ENCODE peak calls at places on chromosomes 12 and 14, in five cellular contexts. Z is A549; B is stimulated activated CD4-positive, alpha-beta T cell treated with anti-CD3 and anti-CD28 coated beads, Interleukin-12 subunit alpha, Interleukin-12 subunit beta, amount 100 ng/mL, for 4 hours; I is cardiac fibroblast; Q is GM23248. S is an unnamed sample.

GRCh38 chr12:47079894-47080724 is at the start of gene AMIGO2:
- DNase-seq in B (peak), Z (peak), Q (peak), I (peak), S (no peak)

GRCh38 chr14:96197163-96197852 is 7.3 kb upstream of the BDKRB2 start:
- DNase-seq in Z (no peak), Q (no peak), I (no peak), B (no peak), S (no peak)

GRCh38 chr12:10956085-10956484 is 17.0 kb upstream of the TAS2R14 start:
- DNase-seq in Z (no peak), B (no peak), I (no peak), Q (no peak), S (no peak)

GRCh38 chr12:82527165-82527780 is 159.4 kb upstream of the TMTC2 start:
- DNase-seq in Z (peak), Q (peak), I (peak), B (no peak), S (no peak)

GRCh38 chr12:131123817-131124216 is 170.1 kb downstream of the ADGRD1 start:
- DNase-seq in B (no peak), Z (no peak), I (no peak), Q (no peak), S (no peak)

GRCh38 chr14:68616255-68616902 is 176.5 kb downstream of the ZFP36L1 start:
- DNase-seq in B (no peak), Z (no peak), I (peak), Q (peak), S (no peak)

GRCh38 chr14:84442481-84442880 is 1087.5 kb upstream of the FLRT2 start:
- DNase-seq in B (no peak), Z (no peak), Q (no peak), I (peak), S (no peak)

GRCh38 chr12:46382974-46383653 is 10.5 kb upstream of the SLC38A2 start:
- DNase-seq in I (peak), Q (peak), B (peak), Z (peak), S (peak)

GRCh38 chr12:26661399-26661798 is 171.6 kb downstream of the ITPR2 start:
- DNase-seq in Z (no peak), Q (no peak), B (no peak), I (no peak), S (no peak)

GRCh38 chr14:20632831-20633771 is 8.4 kb downstream of the OR6S1 start:
- DNase-seq in Q (peak), I (peak), B (peak), Z (peak), S (peak)

GRCh38 chr12:123384318-123384993 is 524 bp downstream of the KMT5A start:
- DNase-seq in Z (no peak), Q (peak), B (no peak), I (no peak), S (peak)

GRCh38 chr12:132491761-132492378 is 1.9 kb downstream of the FBRSL1 start:
- DNase-seq in I (no peak), B (no peak), Z (no peak), Q (no peak), S (no peak)

GRCh38 chr14:69346710-69347109 is 51.4 kb downstream of the ERH start:
- DNase-seq in Z (peak), I (peak), B (no peak), Q (peak), S (peak)

GRCh38 chr12:105107176-105107496 is 395 bp upstream of the WASHC4 start:
- DNase-seq in Q (peak), B (peak), I (peak), Z (no peak), S (no peak)

GRCh38 chr14:92987713-92988510 is 65.0 kb downstream of the CHGA start:
- DNase-seq in I (no peak), B (no peak), Q (no peak), Z (no peak), S (no peak)

S was measured in progenitor cell of endocrine pancreas.